ENCODE peak calls at places on chromosomes 12 and 14, in eight cellular contexts. O, A, S, K, P, V, U and L are unnamed samples.

GRCh38 chr12:39795481-39795880 is 175.9 kb upstream of the ABCD2 start:
- DNase-seq in A (no peak), K (no peak), U (no peak), S (no peak), V (no peak), P (no peak), O (no peak), L (no peak)

GRCh38 chr12:30643366-30643765 is 52.3 kb downstream of the IPO8 start:
- DNase-seq in K (no peak), P (no peak), A (no peak), U (no peak), S (no peak), V (no peak), O (no peak), L (no peak)

GRCh38 chr14:50000215-50001145 is 107.6 kb downstream of the ARF6 start:
- DNase-seq in K (peak), S (peak), V (peak), U (peak), O (peak), A (peak), P (peak), L (peak)

GRCh38 chr12:96570579-96570978 is 81.2 kb downstream of the CFAP54 start:
- DNase-seq in U (no peak), V (no peak), P (no peak), O (no peak), K (no peak), S (no peak), A (no peak), L (no peak)

GRCh38 chr12:124455336-124455735 is 112.1 kb downstream of the NCOR2 start:
- DNase-seq in V (no peak), O (no peak), A (no peak), P (no peak), U (no peak), S (no peak), K (peak), L (no peak)

GRCh38 chr12:107912421-107913004 is 138.0 kb downstream of the ASCL4 start:
- DNase-seq in O (no peak), U (peak), V (peak), A (no peak), P (peak), K (peak), S (peak), L (peak)

GRCh38 chr12:69527506-69528272 is 57.5 kb downstream of the FRS2 start:
- DNase-seq in A (peak), S (no peak), O (no peak), V (no peak), K (no peak), U (no peak), P (no peak), L (no peak)

GRCh38 chr12:2845280-2845679 is 10.4 kb upstream of the NRIP2 start:
- DNase-seq in V (no peak), K (no peak), A (peak), P (no peak), O (no peak), S (peak), U (no peak), L (no peak)

GRCh38 chr12:69475237-69475984 is 5.2 kb downstream of the FRS2 start:
- DNase-seq in P (no peak), A (peak), K (no peak), U (no peak), S (no peak), V (no peak), O (peak), L (no peak)

GRCh38 chr14:69612014-69612758 is 790 bp downstream of the SUSD6 start:
- DNase-seq in V (peak), P (no peak), O (no peak), A (no peak), U (peak), S (no peak), K (peak), L (no peak)

GRCh38 chr12:19546611-19547162 is 107.4 kb downstream of the AEBP2 start:
- DNase-seq in K (no peak), A (no peak), U (no peak), S (no peak), P (no peak), O (no peak), V (no peak), L (no peak)

GRCh38 chr12:131988054-131988796 is 38.5 kb downstream of the EP400 start:
- DNase-seq in A (no peak), O (no peak), S (no peak), P (no peak), U (no peak), K (no peak), V (no peak), L (no peak)

GRCh38 chr14:99407416-99407815 is 73.2 kb downstream of the SETD3 start:
- DNase-seq in A (no peak), U (no peak), P (no peak), O (no peak), K (no peak), V (no peak), S (no peak), L (no peak)

GRCh38 chr12:46468159-46468558 is 95.6 kb upstream of the SLC38A2 start:
- DNase-seq in O (no peak), A (peak), V (no peak), K (no peak), U (no peak), P (no peak), S (no peak), L (no peak)

GRCh38 chr12:112013601-112014402 is 576 bp downstream of the ERP29 start:
- DNase-seq in V (peak), P (peak), U (peak), K (peak), O (no peak), A (peak), S (peak), L (peak)
- TF ChIP-seq CTCF in V (no peak), P (no peak), U (no peak), K (no peak), O (no peak), A (no peak), S (no peak), L (no peak)

DNA sequence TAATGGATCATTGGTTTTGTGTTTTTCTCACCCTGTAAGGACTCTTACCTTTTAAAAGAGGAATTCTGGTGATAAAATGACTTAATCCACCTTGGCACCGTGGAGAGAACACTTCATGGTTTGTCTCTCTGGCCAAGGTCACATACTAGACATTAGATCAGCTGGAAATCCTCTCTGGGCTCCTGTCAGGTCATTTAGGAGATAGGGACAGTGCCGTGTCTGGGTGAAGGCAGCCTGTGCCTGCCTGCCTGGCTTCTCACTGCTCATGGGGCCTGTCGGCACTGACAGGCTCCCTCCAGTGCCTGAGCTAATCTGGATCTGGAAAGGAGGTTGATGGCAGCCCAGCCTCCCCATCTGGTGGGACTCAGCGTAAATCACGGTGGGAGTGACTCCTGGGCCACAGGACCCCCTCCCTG is 5.7 kb downstream of the CRADD start:
- DNase-seq in A (no peak), P (no peak), V (no peak), S (peak), U (no peak), K (no peak), O (no peak), L (no peak)
- TF ChIP-seq CTCF in A (no peak), P (no peak), V (no peak), S (no peak), U (no peak), K (no peak), O (no peak), L (no peak)

GRCh38 chr12:14239350-14239934 is 126.0 kb upstream of the ATF7IP start:
- DNase-seq in U (peak), P (peak), V (peak), K (no peak), S (peak), O (no peak), A (peak), L (peak)
- TF ChIP-seq CTCF in U (peak), P (peak), V (no peak), K (no peak), S (no peak), O (no peak), A (peak), L (no peak)

GRCh38 chr12:103586132-103586531 is 941 bp upstream of the STAB2 start:
- DNase-seq in O (no peak), U (no peak), P (no peak), A (no peak), S (no peak), V (no peak), K (no peak), L (no peak)
- TF ChIP-seq CTCF in O (no peak), U (no peak), P (no peak), A (peak), S (no peak), V (no peak), K (no peak), L (no peak)

DNA sequence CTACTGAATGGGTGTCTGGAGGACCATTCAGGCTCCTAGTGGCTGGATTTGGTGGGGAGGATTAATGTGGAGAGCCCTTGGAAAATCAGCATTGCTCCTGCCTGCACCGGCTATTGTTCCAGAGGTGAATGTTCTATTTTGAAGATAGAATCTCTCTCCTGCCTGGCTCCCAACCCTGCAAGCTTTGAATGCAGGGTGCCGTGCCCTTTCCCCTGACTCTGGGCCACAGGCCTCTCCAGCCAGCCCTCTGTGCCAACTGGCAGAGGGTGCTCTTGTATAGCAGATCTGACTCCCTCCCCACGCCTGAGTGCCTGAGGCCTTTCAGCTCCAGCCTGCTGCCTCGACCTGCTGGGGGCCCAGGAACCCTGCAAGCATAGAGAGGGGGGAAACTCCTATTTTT is 106.8 kb downstream of the TMEM260 start:
- DNase-seq in V (peak), U (no peak), S (peak), P (no peak), K (no peak), A (no peak), O (no peak), L (no peak)
- TF ChIP-seq CTCF in V (no peak), U (no peak), S (no peak), P (no peak), K (no peak), A (no peak), O (no peak), L (no peak)

DNA sequence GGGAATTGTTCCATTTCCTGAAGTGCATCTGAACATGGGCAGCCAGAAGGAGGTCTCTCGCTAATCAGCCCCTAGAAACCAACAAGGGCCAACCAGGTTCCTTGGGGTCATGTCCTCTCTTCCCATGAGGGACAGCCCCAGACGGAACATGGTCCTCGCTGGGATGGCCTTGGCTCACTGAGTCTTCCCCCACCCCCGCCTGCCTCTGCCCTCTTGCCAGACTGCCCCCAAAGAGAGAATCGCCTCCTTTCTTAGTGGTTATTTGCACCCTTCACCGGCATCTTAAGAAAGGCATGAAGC is 36.4 kb downstream of the CD9 start:
- DNase-seq in K (no peak), O (no peak), S (no peak), V (no peak), A (no peak), P (no peak), U (no peak), L (no peak)
- TF ChIP-seq CTCF in K (no peak), O (no peak), S (no peak), V (no peak), A (no peak), P (no peak), U (no peak), L (no peak)